ENCODE peak calls at places on chromosomes 7 and 10, in six cellular contexts. T is endothelial cell of umbilical vein, Q is MM.1S, O is neural progenitor cell, H is HCT116, P is GM23338. K is an unnamed sample.

GRCh38 chr10:124725791-124726190 is 18.4 kb downstream of the FAM53B start:
- DNase-seq in P (no peak), H (no peak), O (no peak), Q (no peak), T (no peak), K (no peak)

GRCh38 chr10:122510326-122510725 is 49.0 kb downstream of the HTRA1 start:
- DNase-seq in P (peak), Q (no peak), O (no peak), H (no peak), T (no peak), K (peak)

GRCh38 chr10:45420453-45421192 is 46.6 kb downstream of the ALOX5 start:
- DNase-seq in O (no peak), H (no peak), Q (peak), T (peak), P (no peak), K (peak)

GRCh38 chr7:130822642-130823041 is 88.6 kb upstream of the KLF14 start:
- DNase-seq in T (no peak), H (no peak), O (no peak), Q (peak), P (no peak), K (peak)

GRCh38 chr7:108067844-108068243 is 62.3 kb downstream of the LAMB4 start:
- DNase-seq in P (no peak), H (no peak), O (no peak), T (no peak), Q (no peak), K (no peak)

GRCh38 chr7:79997345-79997744 is 137.3 kb upstream of the GNAI1 start:
- DNase-seq in P (no peak), O (no peak), T (no peak), H (no peak), Q (no peak), K (no peak)

GRCh38 chr7:89680161-89680560 is 474.1 kb upstream of the STEAP1 start:
- DNase-seq in H (no peak), T (no peak), O (no peak), P (no peak), Q (no peak), K (no peak)

GRCh38 chr10:87639493-87639892 is 20.2 kb upstream of the PAPSS2 start:
- DNase-seq in Q (no peak), O (no peak), P (no peak), H (no peak), T (no peak), K (no peak)

GRCh38 chr10:34654211-34654610 is 160.9 kb downstream of the PARD3 start:
- DNase-seq in Q (no peak), T (peak), P (no peak), O (no peak), H (no peak), K (no peak)

GRCh38 chr7:78124221-78124620 is 325.6 kb downstream of the PHTF2 start:
- DNase-seq in P (no peak), H (no peak), T (no peak), Q (no peak), O (no peak), K (no peak)

GRCh38 chr7:95389516-95389915 is 6.7 kb downstream of the PON3 start:
- DNase-seq in P (no peak), Q (no peak), H (no peak), O (no peak), T (no peak), K (no peak)

GRCh38 chr7:954330-955238 is at the start of gene ADAP1:
- DNase-seq in H (no peak), T (no peak), Q (no peak), P (peak), O (peak), K (peak)

GRCh38 chr10:104478380-104478779 is 124.7 kb downstream of the CFAP58 start:
- DNase-seq in P (no peak), T (no peak), Q (no peak), O (no peak), H (no peak), K (peak)

GRCh38 chr7:120998525-120998924 is 10.0 kb downstream of the CPED1 start:
- DNase-seq in Q (no peak), T (no peak), H (no peak), O (no peak), P (no peak), K (no peak)

GRCh38 chr10:114367676-114368391 is 36.5 kb downstream of the AFAP1L2 start:
- DNase-seq in T (peak), P (no peak), O (no peak), Q (no peak), H (no peak), K (no peak)

GRCh38 chr10:103445767-103446567 is 6.2 kb downstream of the CALHM2 start:
- DNase-seq in P (no peak), T (peak), O (no peak), Q (no peak), H (no peak), K (no peak)

GRCh38 chr7:106952658-106953231 is 87.7 kb downstream of the PIK3CG start:
- DNase-seq in H (no peak), T (no peak), P (no peak), O (no peak), Q (no peak), K (peak)

GRCh38 chr7:76269895-76270294 is 32.6 kb upstream of the HSPB1 start:
- DNase-seq in O (peak), T (no peak), H (no peak), P (no peak), Q (no peak), K (no peak)

GRCh38 chr7:79293655-79294142 is 159.8 kb downstream of the MAGI2 start:
- DNase-seq in H (no peak), O (no peak), P (no peak), Q (no peak), T (no peak), K (peak)

GRCh38 chr7:50857804-50858203 is 75.1 kb upstream of the GRB10 start:
- DNase-seq in Q (no peak), H (no peak), T (no peak), P (no peak), O (no peak), K (no peak)

GRCh38 chr7:77866370-77866769 is 67.8 kb downstream of the PHTF2 start:
- DNase-seq in Q (no peak), O (no peak), T (peak), P (no peak), H (no peak), K (no peak)

GRCh38 chr10:49633327-49634045 is 19.6 kb downstream of the CHAT start:
- DNase-seq in O (no peak), T (no peak), H (no peak), Q (no peak), P (no peak), K (no peak)

GRCh38 chr10:63759335-63759734 is 238.1 kb downstream of the REEP3 start:
- DNase-seq in Q (no peak), O (no peak), P (no peak), T (no peak), H (no peak), K (no peak)

GRCh38 chr7:68706291-68706690 is 892.0 kb upstream of the AUTS2 start:
- DNase-seq in P (no peak), H (no peak), O (no peak), Q (peak), T (no peak), K (no peak)

GRCh38 chr10:44733743-44734488 is 177.2 kb upstream of the TMEM72 start:
- DNase-seq in Q (peak), O (peak), H (no peak), T (no peak), P (peak), K (no peak)

GRCh38 chr10:112858990-112859520 is 91.0 kb upstream of the TCF7L2 start:
- DNase-seq in T (peak), H (no peak), P (no peak), Q (no peak), O (no peak), K (no peak)

GRCh38 chr10:92126100-92126650 is 164.7 kb downstream of the CPEB3 start:
- DNase-seq in P (no peak), T (peak), Q (no peak), O (no peak), H (no peak), K (peak)

GRCh38 chr10:91374054-91374453 is 36.1 kb upstream of the HECTD2 start:
- DNase-seq in Q (no peak), H (no peak), P (no peak), O (no peak), T (no peak), K (no peak)

GRCh38 chr7:158568974-158569857 is 18.4 kb downstream of the PTPRN2 start:
- DNase-seq in H (no peak), O (no peak), P (peak), T (no peak), Q (no peak), K (no peak)
- TF ChIP-seq EZH2 in H (no peak), O (no peak), P (no peak), T (no peak), Q (no peak), K (no peak)

DNA sequence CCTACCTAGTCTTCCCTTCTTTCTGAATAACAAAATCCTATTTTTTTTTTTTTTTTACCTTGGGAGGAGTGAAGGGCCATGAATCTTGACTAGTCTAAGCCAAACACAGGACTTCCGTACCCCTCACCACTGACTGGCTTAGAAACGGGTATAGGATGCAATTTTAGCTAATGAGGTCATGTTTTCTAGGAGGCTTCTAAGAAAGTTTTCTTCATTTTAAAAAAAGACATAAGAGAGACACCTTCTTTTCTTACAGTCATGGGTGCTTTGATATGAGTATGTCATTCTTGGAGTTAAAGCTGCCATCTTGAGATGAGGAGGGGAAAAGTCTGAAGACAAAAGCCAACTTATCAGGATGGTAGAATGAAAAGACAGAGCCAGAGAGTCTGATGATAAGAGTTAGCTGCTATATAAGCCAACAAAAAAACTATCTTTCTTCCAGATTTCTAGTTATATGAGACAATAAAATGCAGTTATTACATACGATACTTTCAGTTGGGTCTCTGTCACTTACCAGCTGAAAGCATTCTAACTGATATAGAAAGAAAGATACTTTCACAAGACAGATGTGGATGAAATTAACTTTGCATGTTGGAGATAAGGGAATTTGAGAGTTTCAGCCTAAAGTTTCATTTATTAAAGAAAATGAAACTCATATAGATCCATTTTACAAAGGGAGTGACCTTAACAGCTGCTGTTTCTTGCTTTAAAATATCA is 34.0 kb downstream of the ZNF438 start:
- DNase-seq in Q (peak), P (no peak), O (no peak), T (no peak), H (no peak), K (no peak)
- H3K4me2 ChIP-seq in Q (peak), P (no peak), O (no peak), T (peak), H (no peak), K (no peak)

DNA sequence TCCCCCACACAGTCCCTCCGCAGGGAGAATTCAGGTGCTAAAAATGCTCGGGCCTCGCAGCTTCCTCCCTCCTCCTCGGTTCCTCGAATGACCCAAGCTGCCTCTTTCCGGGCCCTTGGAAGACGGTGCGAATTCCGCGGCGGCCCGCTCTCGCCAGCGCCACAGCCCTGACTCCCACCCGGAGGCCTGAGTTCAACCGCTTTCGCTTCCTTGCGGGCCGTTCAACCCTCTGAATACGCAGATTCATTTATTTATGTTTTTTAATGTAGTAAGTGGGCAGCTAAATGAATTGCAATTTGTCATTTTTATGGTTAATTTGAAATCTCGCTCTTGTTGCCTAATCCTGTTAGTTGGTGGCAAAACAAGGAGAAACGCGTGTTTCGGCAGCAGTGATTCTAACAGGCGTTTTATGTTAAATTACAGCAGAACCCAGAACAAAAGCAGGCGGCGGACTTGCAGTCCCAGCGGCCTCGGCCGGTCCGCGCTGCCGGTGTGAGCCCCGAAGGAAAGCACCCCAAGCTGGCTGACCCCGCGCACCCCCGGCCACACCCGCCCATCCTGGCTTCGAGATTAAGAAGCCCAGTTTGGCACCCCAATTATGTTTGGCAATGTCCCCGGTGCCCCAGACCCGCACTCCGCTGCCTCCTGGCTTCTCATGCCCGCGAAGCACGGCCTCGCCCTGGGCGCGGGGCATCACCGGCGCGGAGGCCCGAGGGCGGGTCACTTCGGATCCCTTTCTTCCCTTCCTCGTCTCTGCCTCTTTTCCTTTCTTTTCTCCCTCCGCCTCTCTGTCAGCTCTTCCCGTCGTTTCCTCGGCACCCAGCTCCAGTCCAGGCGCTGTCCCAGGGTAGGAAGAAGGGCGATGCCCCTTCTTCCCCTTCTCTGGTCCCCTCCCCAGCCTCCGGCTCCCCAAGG is 75.9 kb downstream of the INSIG1 start:
- DNase-seq in H (no peak), T (peak), Q (no peak), P (peak), O (peak), K (no peak)
- TF ChIP-seq EZH2 in H (no peak), T (peak), Q (no peak), P (peak), O (peak), K (peak)

GRCh38 chr7:45978731-45979211 is 57.7 kb upstream of the IGFBP3 start:
- DNase-seq in T (no peak), Q (no peak), P (no peak), O (no peak), H (no peak), K (peak)

GRCh38 chr7:45976485-45976856 is 55.4 kb upstream of the IGFBP3 start:
- DNase-seq in Q (no peak), O (no peak), H (no peak), P (no peak), T (no peak), K (no peak)

GRCh38 chr7:45975847-45976484 is 54.9 kb upstream of the IGFBP3 start:
- DNase-seq in T (no peak), Q (no peak), O (no peak), H (no peak), P (no peak), K (no peak)

GRCh38 chr7:45978010-45978681 is 57.1 kb upstream of the IGFBP3 start:
- DNase-seq in P (peak), H (peak), Q (peak), T (peak), O (peak), K (peak)

DNA sequence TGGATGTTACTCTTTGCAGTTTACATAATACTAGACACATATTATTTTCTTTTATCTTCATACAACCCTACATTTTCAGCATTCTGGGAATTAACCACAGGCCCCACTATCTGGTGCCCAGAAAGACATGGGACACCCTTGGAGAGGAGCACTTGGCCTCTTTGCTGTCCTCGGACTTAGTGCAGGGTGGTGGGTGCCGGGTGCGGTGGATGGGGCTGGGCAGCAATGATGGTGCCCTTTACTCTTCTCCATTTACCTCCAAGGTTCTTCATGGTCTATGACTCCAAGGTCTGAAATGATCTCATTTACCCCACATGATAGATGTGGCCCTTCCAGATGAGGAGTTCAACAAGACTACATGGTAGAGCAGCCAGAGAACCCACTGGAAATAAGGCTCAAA is 56.2 kb upstream of the IGFBP3 start:
- DNase-seq in Q (no peak), P (no peak), H (no peak), O (no peak), T (no peak), K (no peak)
- H3K4me2 ChIP-seq in Q (no peak), P (no peak), H (peak), O (no peak), T (no peak), K (no peak)

DNA sequence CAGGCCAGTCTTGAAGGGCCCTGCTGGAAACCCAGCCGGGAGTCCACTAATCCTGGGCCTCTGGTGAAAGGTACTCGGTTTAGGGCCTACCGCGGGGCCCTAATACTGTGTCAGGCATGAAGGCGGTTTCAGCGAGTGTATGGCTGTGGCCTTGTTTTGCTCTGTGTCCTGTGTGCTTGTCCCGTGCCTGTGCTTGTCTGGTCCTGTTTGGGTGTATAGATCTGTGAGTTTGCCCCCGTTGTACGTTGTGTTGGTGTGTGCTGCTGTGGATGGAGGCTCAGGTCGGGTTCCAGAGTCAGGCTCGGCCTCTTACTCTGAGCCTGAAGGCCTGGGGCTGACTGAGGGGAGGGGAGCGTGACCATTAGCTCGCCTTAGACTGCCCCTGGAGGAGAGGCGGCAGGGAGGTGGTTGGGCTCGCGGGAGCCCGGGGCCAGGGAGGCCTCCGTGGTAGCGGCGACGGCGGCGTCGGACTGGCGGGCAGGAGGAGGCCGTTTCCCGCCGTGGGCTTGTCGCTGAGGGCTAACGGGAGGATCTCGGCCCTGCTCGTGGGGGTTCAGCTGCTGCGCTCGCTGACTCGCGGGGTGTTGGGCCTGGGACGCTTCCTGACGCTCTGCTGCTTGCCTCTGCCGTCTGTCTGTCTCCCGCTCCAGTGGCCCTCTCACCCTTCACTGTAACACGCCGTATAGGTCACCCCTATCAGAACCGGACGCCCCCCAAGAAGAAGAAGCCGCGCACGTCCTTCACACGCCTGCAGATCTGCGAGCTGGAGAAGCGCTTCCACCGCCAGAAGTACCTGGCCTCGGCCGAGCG is 2.6 kb downstream of the TLX1 start:
- DNase-seq in Q (no peak), P (no peak), H (no peak), T (no peak), O (peak), K (no peak)
- TF ChIP-seq EZH2 in Q (no peak), P (peak), H (no peak), T (no peak), O (no peak), K (no peak)

GRCh38 chr7:142313528-142313927 is 55.7 kb upstream of the PRSS58 start:
- DNase-seq in H (no peak), Q (no peak), T (no peak), P (no peak), O (no peak), K (no peak)
- H3K4me2 ChIP-seq in H (no peak), Q (no peak), T (no peak), P (no peak), O (no peak), K (no peak)

DNA sequence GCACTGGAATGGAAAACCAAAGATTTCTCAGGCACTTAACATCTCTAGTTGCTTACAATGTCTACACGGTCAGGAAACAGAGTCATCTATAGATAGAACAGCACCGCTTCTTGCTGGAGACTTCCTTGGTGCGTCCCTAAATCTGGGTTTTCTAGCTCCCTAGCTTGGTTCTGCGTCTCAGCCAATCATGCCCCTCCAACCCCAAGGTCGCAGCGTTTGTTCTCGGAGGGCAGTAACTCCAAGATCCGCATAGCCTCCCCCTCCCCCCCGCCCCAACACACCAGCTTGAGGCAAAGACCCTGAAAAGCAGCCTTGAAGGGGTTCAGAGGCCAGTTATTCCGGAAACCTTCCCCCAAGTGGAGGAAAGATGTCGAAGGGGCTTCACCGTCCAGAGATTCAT is 7.7 kb downstream of the DLX6 start:
- DNase-seq in T (no peak), P (peak), O (peak), H (no peak), Q (no peak), K (no peak)
- TF ChIP-seq EZH2 in T (no peak), P (no peak), O (no peak), H (no peak), Q (no peak), K (no peak)

K was measured in mammary epithelial cell.